ENCODE peak calls at places on chromosomes 12 and 14, in seven cellular contexts. L, Y, R, Z, I, N and S are unnamed samples.

GRCh38 chr12:88665051-88665450 is 84.8 kb upstream of the KITLG start:
- DNase-seq in L (no peak), Y (no peak), R (no peak), Z (no peak), I (no peak), N (no peak), S (no peak)

GRCh38 chr12:46219892-46220655 is 48.8 kb downstream of the SLC38A1 start:
- DNase-seq in L (no peak), Y (peak), R (no peak), Z (no peak), I (peak), N (peak), S (no peak)

GRCh38 chr12:81253360-81253759 is 175.5 kb downstream of the ACSS3 start:
- DNase-seq in L (no peak), Y (no peak), R (no peak), Z (no peak), I (no peak), N (no peak), S (no peak)

GRCh38 chr14:105364100-105364708 is 34.1 kb upstream of the TEX22 start:
- DNase-seq in L (peak), Y (peak), R (no peak), Z (peak), I (peak), N (peak), S (no peak)

GRCh38 chr12:67091204-67091603 is 178.0 kb upstream of the CAND1 start:
- DNase-seq in L (no peak), Y (no peak), R (no peak), Z (no peak), I (no peak), N (no peak), S (peak)

GRCh38 chr14:105739331-105740102 is 213.1 kb downstream of the TMEM121 start:
- DNase-seq in L (no peak), Y (no peak), R (no peak), Z (peak), I (no peak), N (no peak), S (no peak)

GRCh38 chr12:57519758-57520007 is 631 bp downstream of the DDIT3 start:
- DNase-seq in L (no peak), Y (no peak), R (no peak), Z (no peak), I (peak), N (peak), S (no peak)

GRCh38 chr12:31524791-31525495 is 66.0 kb downstream of the DENND5B start:
- DNase-seq in L (no peak), Y (no peak), R (no peak), Z (peak), I (no peak), N (no peak), S (no peak)

GRCh38 chr12:75364918-75365317 is 26.0 kb upstream of the GLIPR1L2 start:
- DNase-seq in L (no peak), Y (peak), R (no peak), Z (no peak), I (no peak), N (no peak), S (no peak)

GRCh38 chr14:22471545-22472121 is 117.4 kb downstream of the DAD1 start:
- DNase-seq in L (no peak), Y (no peak), R (no peak), Z (no peak), I (no peak), N (no peak), S (no peak)

GRCh38 chr12:47870175-47870781 is 34.5 kb downstream of the VDR start:
- DNase-seq in L (no peak), Y (peak), R (no peak), Z (no peak), I (no peak), N (no peak), S (no peak)

GRCh38 chr14:62168564-62169155 is 406.4 kb downstream of the SNAPC1 start:
- DNase-seq in L (no peak), Y (no peak), R (no peak), Z (no peak), I (no peak), N (no peak), S (no peak)

GRCh38 chr12:76201758-76202157 is 117.3 kb upstream of the NAP1L1 start:
- DNase-seq in L (no peak), Y (no peak), R (no peak), Z (no peak), I (no peak), N (no peak), S (no peak)

GRCh38 chr12:89671469-89671868 is 37.2 kb downstream of the ATP2B1 start:
- DNase-seq in L (no peak), Y (peak), R (no peak), Z (no peak), I (no peak), N (no peak), S (no peak)

GRCh38 chr14:38705220-38705619 is 397.8 kb downstream of the SEC23A start:
- DNase-seq in L (no peak), Y (no peak), R (no peak), Z (no peak), I (no peak), N (no peak), S (no peak)

GRCh38 chr12:70645494-70646317 is 8.5 kb upstream of the PTPRB start:
- DNase-seq in L (no peak), Y (peak), R (no peak), Z (no peak), I (no peak), N (peak), S (no peak)

GRCh38 chr14:104104006-104104901 is 18.8 kb downstream of the ASPG start:
- DNase-seq in L (no peak), Y (no peak), R (no peak), Z (no peak), I (no peak), N (no peak), S (peak)

GRCh38 chr14:61065671-61066070 is 84.6 kb downstream of the SLC38A6 start:
- DNase-seq in L (no peak), Y (no peak), R (no peak), Z (no peak), I (no peak), N (no peak), S (peak)